ENCODE peak calls at places on chromosomes 7 and 10, in five cellular contexts. One of them, this sample, is unnamed.

GRCh38 chr7:65832281-65832680 is 40.6 kb upstream of the VKORC1L1 start:
- DNase-seq in SK-N-SH: no peak
- DNase-seq in A549: no peak
- DNase-seq in IMR-90: peak; percentile 59
- DNase-seq in HepG2: no peak
- DNase-seq in this sample: no peak

GRCh38 chr10:93445097-93445960 is 36.8 kb downstream of the MYOF start:
- DNase-seq in IMR-90: peak; percentile 98
- DNase-seq in A549: peak; percentile 96
- DNase-seq in HepG2: peak; percentile 97
- DNase-seq in SK-N-SH: peak; percentile 80
- DNase-seq in this sample: peak; percentile 88

GRCh38 chr7:77908664-77909063 is 110.1 kb downstream of the PHTF2 start:
- DNase-seq in A549: no peak
- DNase-seq in SK-N-SH: no peak
- DNase-seq in HepG2: no peak
- DNase-seq in IMR-90: no peak
- DNase-seq in this sample: no peak

GRCh38 chr7:107560898-107561516 is 2.7 kb downstream of the COG5 start:
- DNase-seq in A549: no peak
- DNase-seq in IMR-90: no peak
- DNase-seq in SK-N-SH: no peak
- DNase-seq in HepG2: no peak
- DNase-seq in this sample: no peak

GRCh38 chr7:12092499-12093130 is 118.5 kb upstream of the TMEM106B start:
- DNase-seq in A549: no peak
- DNase-seq in SK-N-SH: no peak
- DNase-seq in IMR-90: peak; percentile 4
- DNase-seq in HepG2: no peak
- DNase-seq in this sample: no peak

GRCh38 chr10:68406111-68406814 is 814 bp downstream of the RUFY2 start:
- DNase-seq in SK-N-SH: peak; percentile 84
- DNase-seq in IMR-90: peak; percentile 58
- DNase-seq in A549: peak; percentile 62
- DNase-seq in HepG2: peak; percentile 23
- DNase-seq in this sample: no peak

GRCh38 chr10:24417053-24417452 is 208.1 kb downstream of the KIAA1217 start:
- DNase-seq in SK-N-SH: no peak
- DNase-seq in HepG2: no peak
- DNase-seq in A549: no peak
- DNase-seq in IMR-90: no peak
- DNase-seq in this sample: no peak

GRCh38 chr7:70736715-70737460 is 395.1 kb upstream of the GALNT17 start:
- DNase-seq in A549: peak; percentile 53
- DNase-seq in HepG2: no peak
- DNase-seq in SK-N-SH: peak; percentile 41
- DNase-seq in IMR-90: peak; percentile 89
- DNase-seq in this sample: no peak

GRCh38 chr10:12360461-12360860 is 11.1 kb downstream of the CAMK1D start:
- DNase-seq in A549: no peak
- DNase-seq in IMR-90: no peak
- DNase-seq in HepG2: no peak
- DNase-seq in SK-N-SH: no peak
- DNase-seq in this sample: no peak

GRCh38 chr7:36960105-36960504 is 235.8 kb upstream of the AOAH start:
- DNase-seq in SK-N-SH: no peak
- DNase-seq in A549: no peak
- DNase-seq in HepG2: no peak
- DNase-seq in IMR-90: no peak
- DNase-seq in this sample: no peak

GRCh38 chr10:26855186-26855585 is 5.6 kb downstream of the ABI1 start:
- DNase-seq in SK-N-SH: no peak
- DNase-seq in HepG2: no peak
- DNase-seq in IMR-90: peak; percentile 50
- DNase-seq in A549: no peak
- DNase-seq in this sample: no peak

GRCh38 chr10:98262571-98262970 is 5.4 kb downstream of the LOXL4 start:
- DNase-seq in HepG2: no peak
- DNase-seq in SK-N-SH: peak; percentile 48
- DNase-seq in IMR-90: peak; percentile 36
- DNase-seq in A549: no peak
- DNase-seq in this sample: no peak

GRCh38 chr10:96695366-96695765 is 24.9 kb downstream of the PIK3AP1 start:
- DNase-seq in IMR-90: peak; percentile 10
- DNase-seq in SK-N-SH: no peak
- DNase-seq in A549: no peak
- DNase-seq in HepG2: no peak
- DNase-seq in this sample: no peak

GRCh38 chr10:30353851-30354250 is 4.8 kb upstream of the MTPAP start:
- DNase-seq in A549: no peak
- DNase-seq in HepG2: no peak
- DNase-seq in IMR-90: peak; percentile 94
- DNase-seq in SK-N-SH: no peak
- DNase-seq in this sample: no peak

GRCh38 chr7:45446195-45446944 is 127.8 kb upstream of the ADCY1 start:
- DNase-seq in SK-N-SH: no peak
- DNase-seq in IMR-90: no peak
- DNase-seq in HepG2: no peak
- DNase-seq in A549: no peak
- DNase-seq in this sample: no peak

GRCh38 chr10:79148452-79149344 is 79.9 kb downstream of the ZMIZ1 start:
- DNase-seq in A549: no peak
- DNase-seq in IMR-90: peak; percentile 40
- DNase-seq in SK-N-SH: peak; percentile 75
- DNase-seq in HepG2: no peak
- DNase-seq in this sample: no peak

GRCh38 chr10:78545756-78546155 is 512.1 kb downstream of the RPS24 start:
- DNase-seq in A549: no peak
- DNase-seq in HepG2: no peak
- DNase-seq in SK-N-SH: no peak
- DNase-seq in IMR-90: no peak
- DNase-seq in this sample: no peak

GRCh38 chr7:72017756-72018155 is 394.4 kb downstream of the CALN1 start:
- DNase-seq in IMR-90: no peak
- DNase-seq in SK-N-SH: no peak
- DNase-seq in A549: no peak
- DNase-seq in HepG2: no peak
- DNase-seq in this sample: peak; percentile 24

GRCh38 chr10:77162697-77163096 is 474.9 kb downstream of the KCNMA1 start:
- DNase-seq in HepG2: no peak
- DNase-seq in SK-N-SH: no peak
- DNase-seq in A549: no peak
- DNase-seq in IMR-90: peak; percentile 89
- DNase-seq in this sample: no peak

GRCh38 chr10:3104251-3104918 is 37.0 kb downstream of the PFKP start:
- DNase-seq in SK-N-SH: no peak
- DNase-seq in IMR-90: no peak
- DNase-seq in HepG2: no peak
- DNase-seq in A549: no peak
- DNase-seq in this sample: no peak

GRCh38 chr10:120948889-120949382 is 97.8 kb downstream of the WDR11 start:
- DNase-seq in HepG2: peak; percentile 21
- DNase-seq in A549: no peak
- DNase-seq in SK-N-SH: peak; percentile 86
- DNase-seq in IMR-90: peak; percentile 55
- DNase-seq in this sample: peak; percentile 88

GRCh38 chr7:114087674-114088539 is 169.1 kb upstream of the PPP1R3A start:
- DNase-seq in A549: no peak
- DNase-seq in HepG2: no peak
- DNase-seq in IMR-90: no peak
- DNase-seq in SK-N-SH: peak; percentile 11
- DNase-seq in this sample: no peak

GRCh38 chr7:114086491-114086905 is 167.7 kb upstream of the PPP1R3A start:
- DNase-seq in SK-N-SH: no peak
- DNase-seq in A549: no peak
- DNase-seq in IMR-90: no peak
- DNase-seq in HepG2: no peak
- DNase-seq in this sample: peak; percentile 51

GRCh38 chr7:114088541-114088940 is 169.7 kb upstream of the PPP1R3A start:
- DNase-seq in A549: no peak
- DNase-seq in IMR-90: no peak
- DNase-seq in HepG2: no peak
- DNase-seq in SK-N-SH: no peak
- DNase-seq in this sample: no peak

GRCh38 chr7:114085592-114086490 is 167.0 kb upstream of the PPP1R3A start:
- DNase-seq in A549: peak; percentile 25
- DNase-seq in SK-N-SH: peak; percentile 58
- DNase-seq in HepG2: no peak
- DNase-seq in IMR-90: peak; percentile 61
- DNase-seq in this sample: no peak

GRCh38 chr7:114086906-114087651 is 168.3 kb upstream of the PPP1R3A start:
- DNase-seq in IMR-90: peak; percentile 19
- DNase-seq in SK-N-SH: peak; percentile 33
- DNase-seq in A549: peak; percentile 8
- DNase-seq in HepG2: no peak
- DNase-seq in this sample: no peak
- TF ChIP-seq RAD21 in IMR-90: no peak
- TF ChIP-seq RAD21 in SK-N-SH: no peak
- TF ChIP-seq RAD21 in A549: no peak
- TF ChIP-seq RAD21 in HepG2: no peak
- TF ChIP-seq RAD21 in this sample: no peak

GRCh38 chr7:128887169-128888038 is 23.1 kb downstream of the KCP start:
- DNase-seq in HepG2: no peak
- DNase-seq in IMR-90: no peak
- DNase-seq in SK-N-SH: no peak
- DNase-seq in A549: no peak
- DNase-seq in this sample: no peak

GRCh38 chr7:128886391-128887168 is 23.9 kb downstream of the ATP6V1F start:
- DNase-seq in IMR-90: no peak
- DNase-seq in A549: no peak
- DNase-seq in HepG2: no peak
- DNase-seq in SK-N-SH: peak; percentile 56
- DNase-seq in this sample: no peak

GRCh38 chr7:128883622-128884549 is 21.2 kb downstream of the ATP6V1F start:
- DNase-seq in A549: peak; percentile 93
- DNase-seq in IMR-90: peak; percentile 54
- DNase-seq in SK-N-SH: peak; percentile 96
- DNase-seq in HepG2: peak; percentile 44
- DNase-seq in this sample: peak; percentile 73

GRCh38 chr7:128884561-128885369 is 22.1 kb downstream of the ATP6V1F start:
- DNase-seq in SK-N-SH: peak; percentile 49
- DNase-seq in A549: no peak
- DNase-seq in HepG2: no peak
- DNase-seq in IMR-90: no peak
- DNase-seq in this sample: no peak

GRCh38 chr7:128885370-128886187 is 22.9 kb downstream of the ATP6V1F start:
- DNase-seq in IMR-90: no peak
- DNase-seq in HepG2: no peak
- DNase-seq in A549: no peak
- DNase-seq in SK-N-SH: peak; percentile 24
- DNase-seq in this sample: no peak
- TF ChIP-seq RAD21 in IMR-90: no peak
- TF ChIP-seq RAD21 in HepG2: no peak
- TF ChIP-seq RAD21 in A549: no peak
- TF ChIP-seq RAD21 in SK-N-SH: no peak
- TF ChIP-seq RAD21 in this sample: no peak

GRCh38 chr7:92590711-92591310 is 621 bp upstream of the FAM133B start:
- DNase-seq in SK-N-SH: no peak
- DNase-seq in IMR-90: no peak
- DNase-seq in HepG2: no peak
- DNase-seq in A549: no peak
- DNase-seq in this sample: no peak

GRCh38 chr7:92584953-92585352 is 5.2 kb downstream of the FAM133B start:
- DNase-seq in IMR-90: no peak
- DNase-seq in HepG2: peak; percentile 42
- DNase-seq in SK-N-SH: peak; percentile 33
- DNase-seq in A549: no peak
- DNase-seq in this sample: no peak

GRCh38 chr7:92589056-92589455 is 1.1 kb downstream of the FAM133B start:
- DNase-seq in IMR-90: no peak
- DNase-seq in A549: no peak
- DNase-seq in HepG2: no peak
- DNase-seq in SK-N-SH: no peak
- DNase-seq in this sample: no peak

GRCh38 chr7:92586403-92586802 is 3.8 kb downstream of the FAM133B start:
- DNase-seq in SK-N-SH: no peak
- DNase-seq in HepG2: peak; percentile 49
- DNase-seq in IMR-90: peak; percentile 72
- DNase-seq in A549: no peak
- DNase-seq in this sample: no peak

GRCh38 chr7:92588561-92588960 is 1.6 kb downstream of the FAM133B start:
- DNase-seq in HepG2: no peak
- DNase-seq in IMR-90: no peak
- DNase-seq in A549: no peak
- DNase-seq in SK-N-SH: no peak
- DNase-seq in this sample: no peak
- TF ChIP-seq RAD21 in HepG2: no peak
- TF ChIP-seq RAD21 in IMR-90: no peak
- TF ChIP-seq RAD21 in A549: no peak
- TF ChIP-seq RAD21 in SK-N-SH: no peak
- TF ChIP-seq RAD21 in this sample: no peak

GRCh38 chr10:22341936-22342222 is 3.4 kb upstream of the SPAG6 start:
- DNase-seq in IMR-90: no peak
- DNase-seq in SK-N-SH: no peak
- DNase-seq in A549: no peak
- DNase-seq in HepG2: no peak
- DNase-seq in this sample: no peak

GRCh38 chr10:22338260-22338894 is 6.9 kb upstream of the SPAG6 start:
- DNase-seq in IMR-90: no peak
- DNase-seq in HepG2: no peak
- DNase-seq in A549: no peak
- DNase-seq in SK-N-SH: no peak
- DNase-seq in this sample: no peak

GRCh38 chr10:22339761-22340361 is 5.4 kb upstream of the SPAG6 start:
- DNase-seq in SK-N-SH: peak; percentile 55
- DNase-seq in HepG2: no peak
- DNase-seq in A549: no peak
- DNase-seq in IMR-90: no peak
- DNase-seq in this sample: no peak

GRCh38 chr10:22341190-22341935 is 3.9 kb upstream of the SPAG6 start:
- DNase-seq in IMR-90: peak; percentile 15
- DNase-seq in HepG2: no peak
- DNase-seq in SK-N-SH: peak; percentile 79
- DNase-seq in A549: peak; percentile 44
- DNase-seq in this sample: no peak

DNA sequence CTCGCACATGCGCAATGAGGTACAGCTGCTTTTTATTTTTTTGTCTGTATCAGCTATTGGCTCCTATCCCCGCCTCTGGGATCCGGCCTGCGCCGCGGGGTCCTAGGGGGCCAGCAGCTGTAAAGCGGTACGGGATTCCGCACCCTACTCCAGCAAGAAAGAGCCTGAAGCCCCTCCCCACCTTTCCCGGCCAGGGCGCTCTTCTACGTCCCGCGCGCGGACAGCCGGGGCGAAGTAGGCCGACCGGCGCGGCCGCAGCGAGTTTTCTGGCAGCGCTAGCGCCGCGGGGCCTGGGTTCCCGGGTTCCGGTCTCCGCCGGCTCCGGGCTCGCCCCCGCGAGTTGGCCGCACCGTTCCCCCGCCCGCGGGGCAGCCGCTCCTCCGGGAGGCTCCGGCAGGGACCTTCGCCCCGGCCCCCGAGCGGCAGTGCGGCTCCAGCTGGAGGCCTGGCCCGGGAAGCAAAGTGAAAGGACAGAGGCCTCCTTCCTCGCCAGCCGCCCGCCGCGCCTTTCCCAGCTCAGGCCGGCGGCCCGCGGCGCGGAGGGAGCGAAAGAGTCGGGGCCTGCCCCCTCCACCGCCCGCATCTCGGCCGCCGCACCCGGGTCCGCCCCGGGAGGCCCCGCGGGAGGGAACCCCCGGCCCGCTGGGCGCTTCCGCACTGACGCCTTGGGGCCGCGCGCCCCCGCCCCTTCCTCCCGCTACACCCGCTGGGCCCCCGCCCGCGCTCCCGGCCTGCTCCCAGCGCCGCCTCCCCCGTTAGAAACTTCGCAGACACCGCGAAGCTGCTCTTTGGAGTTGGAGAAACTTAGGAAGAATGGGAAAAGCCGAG is 4.7 kb upstream of the SPAG6 start:
- DNase-seq in SK-N-SH: peak; percentile 89
- DNase-seq in IMR-90: peak; percentile 82
- DNase-seq in A549: peak; percentile 76
- DNase-seq in HepG2: peak; percentile 41
- DNase-seq in this sample: no peak
- TF ChIP-seq RAD21 in SK-N-SH: no peak
- TF ChIP-seq RAD21 in IMR-90: no peak
- TF ChIP-seq RAD21 in A549: no peak
- TF ChIP-seq RAD21 in HepG2: peak; percentile 57
- TF ChIP-seq RAD21 in this sample: no peak

This sample was measured in H1.